ENCODE peak calls at places on chromosome 18, in four cellular contexts. O, P, I and U are unnamed samples.

GRCh38 chr18:22214731-22215528 is 45.5 kb downstream of the GATA6 start:
- DNase-seq in P (no peak), I (no peak), O (no peak), U (no peak)

GRCh38 chr18:429030-429429 is 71.5 kb downstream of the COLEC12 start:
- DNase-seq in O (no peak), P (peak; percentile 21), I (no peak), U (peak; percentile 46)

GRCh38 chr18:30970201-30970816 is 72.2 kb downstream of the DSC3 start:
- DNase-seq in O (no peak), P (peak; percentile 13), I (no peak), U (peak; percentile 33)

GRCh38 chr18:13635046-13635445 is 91.3 kb downstream of the FAM210A start:
- DNase-seq in I (no peak), O (no peak), P (no peak), U (no peak)

GRCh38 chr18:7755753-7756475 is 188.8 kb downstream of the PTPRM start:
- DNase-seq in O (no peak), I (no peak), P (no peak), U (no peak)

GRCh38 chr18:58186258-58186948 is 142.4 kb downstream of the NEDD4L start:
- DNase-seq in P (peak; percentile 26), O (no peak), I (no peak), U (peak; percentile 87)

GRCh38 chr18:74652392-74652988 is 54.8 kb downstream of the ZNF407 start:
- DNase-seq in O (no peak), I (no peak), P (peak; percentile 49), U (no peak)

GRCh38 chr18:41457730-41458129 is 497.3 kb upstream of the PIK3C3 start:
- DNase-seq in O (no peak), P (no peak), I (no peak), U (no peak)

GRCh38 chr18:23718731-23719130 is 29.5 kb downstream of the LAMA3 start:
- DNase-seq in O (no peak), P (no peak), I (no peak), U (no peak)

GRCh38 chr18:79438089-79438488 is 42.4 kb downstream of the NFATC1 start:
- DNase-seq in O (no peak), P (no peak), I (no peak), U (no peak)

GRCh38 chr18:51169731-51170130 is 27.8 kb downstream of the MEX3C start:
- DNase-seq in I (no peak), O (no peak), P (no peak), U (no peak)

GRCh38 chr18:79248495-79249078 is 147.1 kb upstream of the NFATC1 start:
- DNase-seq in O (no peak), P (no peak), I (no peak), U (no peak)

GRCh38 chr18:29383311-29384273 is 1206.7 kb upstream of the CDH2 start:
- DNase-seq in O (no peak), P (no peak), I (no peak), U (no peak)

GRCh38 chr18:6759579-6759978 is 30.1 kb downstream of the ARHGAP28 start:
- DNase-seq in O (no peak), I (no peak), P (no peak), U (no peak)

GRCh38 chr18:78814321-78814720 is 165.3 kb upstream of the SALL3 start:
- DNase-seq in P (no peak), I (peak; percentile 37), O (no peak), U (no peak)

DNA sequence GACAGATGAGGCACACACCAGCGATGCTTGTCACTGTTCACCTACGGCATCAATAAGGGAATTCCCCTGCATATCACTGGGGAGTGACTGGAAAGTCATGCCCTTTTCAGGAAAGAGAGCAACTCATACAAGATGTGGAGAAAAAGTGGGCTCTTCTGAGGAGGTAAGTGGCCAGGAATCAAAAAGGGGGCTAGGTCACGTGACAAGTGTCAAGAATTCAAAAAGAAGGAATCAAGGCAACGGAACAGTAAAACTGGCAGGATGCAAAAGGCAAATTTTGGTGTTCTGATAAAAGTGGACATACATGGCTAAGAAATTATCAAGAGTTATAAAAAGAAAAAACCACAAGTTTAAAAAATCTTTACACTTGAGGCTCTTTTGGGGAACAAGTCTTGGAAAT is 190.7 kb upstream of the ACAA2 start:
- DNase-seq in I (no peak), P (no peak), O (no peak), U (no peak)
- H3K4me3 ChIP-seq in I (no peak overlapping the region), P (no peak overlapping the region), O (no peak overlapping the region), U (no peak overlapping the region)

DNA sequence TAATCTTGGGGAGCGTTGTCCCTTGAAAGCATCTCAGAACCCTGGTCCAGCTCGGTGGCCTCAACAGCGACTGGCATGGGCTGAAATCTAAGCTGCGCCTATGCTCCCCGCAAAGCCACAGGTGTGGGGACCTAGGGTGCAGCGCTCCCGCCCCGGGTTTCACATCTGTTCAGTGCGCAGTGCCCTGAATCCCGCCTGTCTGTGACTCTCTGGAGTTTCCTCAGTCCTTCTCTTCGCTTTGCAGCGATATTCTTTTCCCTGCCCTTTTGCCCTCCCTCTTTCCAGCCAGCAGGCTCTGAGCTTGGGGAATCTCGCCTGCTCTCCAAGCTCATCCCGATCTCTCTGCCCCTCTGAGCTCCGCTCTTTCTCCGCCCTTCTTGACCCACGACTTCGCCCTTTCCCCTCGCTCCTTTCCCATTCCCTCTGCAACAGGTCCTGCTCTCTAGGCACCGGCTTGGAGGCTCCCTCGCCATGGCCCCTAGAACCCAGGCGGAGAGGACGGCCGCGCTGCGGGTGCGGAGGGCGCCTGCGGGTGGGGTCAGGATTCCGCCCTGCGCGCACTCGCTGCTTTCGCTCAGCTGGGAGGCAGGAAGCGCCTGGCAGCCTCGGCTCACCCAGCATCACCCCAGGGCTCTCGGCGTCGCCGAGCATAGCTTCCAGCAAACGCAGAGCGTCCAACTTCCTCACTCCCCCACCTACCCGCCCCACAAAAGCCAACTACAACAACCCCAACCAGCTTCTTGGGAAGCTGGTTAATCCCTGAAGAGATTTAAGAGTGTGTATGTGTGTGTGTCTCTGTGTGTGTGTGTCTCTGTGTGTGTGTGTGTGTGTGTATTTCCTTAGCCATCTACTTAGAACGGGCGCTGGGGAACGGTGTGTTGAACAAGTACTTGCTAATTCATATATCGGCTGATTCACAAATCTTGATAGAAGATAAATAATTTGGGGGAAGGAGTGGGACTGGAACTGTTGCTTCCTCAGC is 1.1 kb downstream of the GRP start:
- DNase-seq in I (no peak), P (no peak), O (no peak), U (no peak)
- H3K4me3 ChIP-seq in I (no peak overlapping the region), P (no peak overlapping the region), O (peak overlapping the region; percentile 15), U (no peak overlapping the region)

DNA sequence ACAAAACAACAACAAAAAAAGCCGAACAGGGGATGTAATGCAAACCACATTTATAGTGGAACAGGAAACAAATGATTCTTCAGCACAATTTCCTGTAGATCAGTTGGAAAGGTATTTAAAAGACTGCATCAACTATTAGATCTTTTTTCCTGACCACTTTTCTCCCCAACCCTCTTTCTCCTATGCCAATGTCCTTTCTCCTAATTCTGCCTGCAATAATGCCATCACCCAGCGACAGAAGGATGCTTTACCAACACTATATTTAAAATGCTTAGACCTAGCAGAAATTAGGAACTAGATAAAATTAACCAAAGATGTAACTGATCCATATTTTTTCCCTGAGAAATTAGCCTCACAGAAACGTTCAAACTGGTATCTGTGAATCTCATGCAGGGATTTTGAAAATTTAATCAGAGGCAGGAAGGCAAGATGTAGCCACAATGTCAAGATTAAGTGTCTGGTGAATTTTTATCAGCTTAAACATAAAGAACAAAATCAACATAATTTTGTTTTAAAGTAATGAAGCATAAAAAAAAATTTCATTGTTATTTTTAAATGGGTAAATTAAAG is 271.3 kb downstream of the TCF4 start:
- DNase-seq in I (no peak), O (no peak), P (no peak), U (no peak)
- H3K4me3 ChIP-seq in I (no peak overlapping the region), O (no peak overlapping the region), P (no peak overlapping the region), U (no peak overlapping the region)

DNA sequence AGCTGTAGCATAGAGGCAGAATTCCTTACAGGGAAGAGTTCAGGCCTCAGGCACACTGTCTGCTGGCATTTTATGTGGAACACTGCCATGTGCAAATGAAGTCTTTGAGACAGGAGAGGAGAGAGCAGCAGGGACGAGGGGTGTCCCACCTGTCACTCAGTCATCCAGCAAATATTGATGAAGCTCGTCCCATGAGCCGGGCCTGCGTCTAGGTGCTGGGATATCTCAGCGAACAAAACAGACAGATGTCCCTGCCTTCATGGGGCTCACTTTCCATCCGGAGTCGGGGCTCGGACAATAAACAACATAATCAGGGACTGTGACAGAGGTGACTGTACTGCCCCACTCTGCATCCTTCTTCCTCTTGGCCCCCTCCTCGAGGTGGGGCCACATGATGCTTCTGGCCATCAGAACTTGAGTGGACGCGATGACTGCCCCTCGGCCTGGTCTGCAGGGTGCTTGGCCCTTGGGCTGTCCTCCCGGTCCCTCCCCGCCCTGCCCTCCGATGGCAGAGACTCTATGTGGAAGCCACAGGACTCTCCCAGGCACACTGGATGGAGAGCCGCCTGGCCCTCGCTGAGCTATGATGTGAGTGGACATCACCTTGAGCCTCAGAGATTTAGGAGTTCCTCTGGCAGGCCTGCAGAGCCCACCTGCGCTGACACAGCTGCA is 78.8 kb downstream of the MBP start:
- DNase-seq in I (no peak), P (no peak), O (no peak), U (no peak)
- H3K4me3 ChIP-seq in I (no peak overlapping the region), P (no peak overlapping the region), O (no peak overlapping the region), U (no peak overlapping the region)

DNA sequence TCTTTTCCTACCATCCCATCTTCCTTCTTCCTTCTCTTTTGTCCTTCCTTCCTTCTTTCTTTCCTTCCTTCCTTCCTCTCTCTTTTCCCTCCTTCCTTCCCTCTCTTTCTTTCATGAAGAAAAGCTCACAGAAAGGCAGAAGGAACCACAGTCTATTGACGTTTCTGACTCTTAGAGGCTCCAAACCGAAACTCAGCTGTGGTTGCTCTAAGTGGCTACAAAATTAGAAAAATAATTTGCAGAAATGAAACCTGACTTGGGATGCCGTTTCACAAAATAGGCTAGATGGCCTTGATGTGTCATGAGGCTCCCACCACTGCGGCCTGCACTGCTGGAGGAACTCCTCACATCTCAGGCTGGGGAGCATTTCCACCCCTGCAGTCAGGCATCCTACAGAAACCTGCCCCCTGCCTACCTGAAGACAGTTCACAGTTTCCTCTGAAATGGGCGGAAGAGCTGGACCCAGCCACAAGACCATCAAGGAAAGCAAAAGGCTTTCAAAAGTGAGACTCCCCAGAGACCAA is 165.6 kb downstream of the SMAD7 start:
- DNase-seq in O (peak; percentile 71), I (peak; percentile 66), P (no peak), U (no peak)
- H3K4me3 ChIP-seq in O (no peak overlapping the region), I (no peak overlapping the region), P (no peak overlapping the region), U (no peak overlapping the region)

GRCh38 chr18:45775241-45775676 is 50.2 kb upstream of the SIGLEC15 start:
- DNase-seq in P (no peak), I (peak; percentile 85), O (peak; percentile 84), U (no peak)
- H3K4me3 ChIP-seq in P (no peak overlapping the region), I (peak overlapping the region; percentile 76), O (peak overlapping the region; percentile 72), U (no peak overlapping the region)

GRCh38 chr18:76445741-76446232 is 49.3 kb downstream of the ZNF516 start:
- DNase-seq in P (no peak), O (peak; percentile 61), I (no peak), U (no peak)
- H3K4me3 ChIP-seq in P (no peak overlapping the region), O (no peak overlapping the region), I (no peak overlapping the region), U (no peak overlapping the region)

DNA sequence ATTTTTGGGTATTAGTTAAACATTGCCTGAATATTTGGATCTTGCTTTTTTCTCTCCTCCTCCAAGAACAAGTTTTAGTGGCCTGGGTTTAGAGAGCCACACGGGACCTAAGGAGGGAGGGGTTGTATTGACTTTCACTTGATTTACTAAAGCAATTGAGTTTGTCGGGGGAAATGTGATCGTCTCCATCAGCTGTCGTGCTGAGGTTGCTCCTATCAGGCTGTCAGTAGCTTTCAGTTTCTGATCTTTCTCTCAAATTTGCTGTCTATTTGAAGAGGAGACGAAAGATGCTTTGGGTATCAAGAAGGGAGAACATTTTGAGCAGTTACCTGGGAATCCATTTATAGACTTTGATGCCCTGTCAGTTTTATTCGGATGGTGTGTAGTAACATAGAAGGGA is 106.0 kb downstream of the SETBP1 start:
- DNase-seq in O (no peak), P (no peak), I (no peak), U (no peak)
- H3K4me3 ChIP-seq in O (no peak overlapping the region), P (no peak overlapping the region), I (peak overlapping the region; percentile 3), U (no peak overlapping the region)